ENCODE peak calls at places on chromosomes 16 and 17, in five cellular contexts. R is A549, G is uterus, H is endothelial cell of umbilical vein, B is body of pancreas. L is an unnamed sample.

GRCh38 chr16:56041556-56042140 is 149.6 kb upstream of the GNAO1 start:
- DNase-seq in B (peak; percentile 32), G (no peak), H (no peak), R (peak; percentile 6), L (peak; percentile 67)

GRCh38 chr16:11448796-11449416 is 103.6 kb downstream of the RMI2 start:
- DNase-seq in G (no peak), B (no peak), R (no peak), H (no peak), L (no peak)

GRCh38 chr17:74872313-74873035 is at the start of gene FDXR:
- DNase-seq in R (peak; percentile 60), G (no peak), H (no peak), B (no peak), L (no peak)

GRCh38 chr17:72950236-72950931 is 142.1 kb downstream of the SLC39A11 start:
- DNase-seq in G (no peak), B (no peak), H (no peak), R (no peak), L (no peak)

GRCh38 chr16:82134884-82135283 is 35.1 kb downstream of the MPHOSPH6 start:
- DNase-seq in H (no peak), G (no peak), R (no peak), B (no peak), L (no peak)

GRCh38 chr17:30956764-30957374 is 14.0 kb upstream of the RNF135 start:
- DNase-seq in B (no peak), G (no peak), H (peak; percentile 26), R (no peak), L (no peak)

GRCh38 chr16:721765-722481 is 977 bp downstream of the ANTKMT start:
- DNase-seq in H (no peak), R (no peak), B (no peak), G (no peak), L (no peak)

GRCh38 chr17:9298135-9298534 is 276.8 kb downstream of the NTN1 start:
- DNase-seq in G (no peak), B (no peak), R (no peak), H (no peak), L (no peak)

GRCh38 chr17:8835106-8835505 is 32.4 kb downstream of the PIK3R6 start:
- DNase-seq in B (no peak), G (no peak), R (no peak), H (no peak), L (no peak)

GRCh38 chr17:3529817-3530741 is 27.5 kb downstream of the TRPV3 start:
- DNase-seq in R (no peak), H (no peak), B (no peak), G (peak; percentile 77), L (no peak)

GRCh38 chr16:56400458-56400857 is 24.9 kb downstream of the AMFR start:
- DNase-seq in H (no peak), G (no peak), R (no peak), B (no peak), L (no peak)

GRCh38 chr17:69367298-69367697 is 40.4 kb upstream of the ABCA5 start:
- DNase-seq in B (no peak), H (no peak), G (no peak), R (no peak), L (no peak)

GRCh38 chr17:48037924-48038323 is 327 bp upstream of the COPZ2 start:
- DNase-seq in B (no peak), R (peak; percentile 32), H (peak; percentile 13), G (no peak), L (no peak)

GRCh38 chr17:19781488-19782458 is 33.7 kb upstream of the ALDH3A1 start:
- DNase-seq in R (no peak), H (no peak), B (no peak), G (no peak), L (no peak)

GRCh38 chr17:51802544-51802943 is 356.0 kb downstream of the CA10 start:
- DNase-seq in R (no peak), H (no peak), G (no peak), B (no peak), L (no peak)

GRCh38 chr17:49779730-49780220 is 8.7 kb upstream of the KAT7 start:
- DNase-seq in H (peak; percentile 79), R (peak; percentile 34), B (peak; percentile 32), G (no peak), L (no peak)

GRCh38 chr17:63116967-63117366 is 150.9 kb downstream of the TANC2 start:
- DNase-seq in H (no peak), B (peak; percentile 49), R (no peak), G (no peak), L (no peak)

GRCh38 chr16:27235055-27235937 is 32.0 kb downstream of the KDM8 start:
- DNase-seq in R (peak; percentile 40), G (peak; percentile 83), H (peak; percentile 96), B (peak; percentile 69), L (no peak)

GRCh38 chr17:36482611-36483504 is 3.6 kb upstream of the ZNHIT3 start:
- DNase-seq in R (peak; percentile 94), G (peak; percentile 85), H (peak; percentile 82), B (peak; percentile 85), L (no peak)

GRCh38 chr17:45364531-45365390 is 47.9 kb upstream of the MAP3K14 start:
- DNase-seq in R (no peak), G (no peak), B (no peak), H (peak; percentile 30), L (peak; percentile 83)

GRCh38 chr16:79257958-79258490 is 342.5 kb downstream of the MAF start:
- DNase-seq in B (no peak), H (no peak), R (no peak), G (no peak), L (no peak)

GRCh38 chr16:86064431-86065250 is 165.7 kb downstream of the IRF8 start:
- DNase-seq in G (no peak), R (no peak), H (no peak), B (peak; percentile 8), L (no peak)

GRCh38 chr16:21339927-21340326 is 61.8 kb upstream of the CRYM start:
- DNase-seq in R (no peak), H (no peak), B (no peak), G (no peak), L (no peak)

GRCh38 chr17:17681744-17682292 is 560 bp downstream of the RAI1 start:
- DNase-seq in R (no peak), G (peak; percentile 55), B (no peak), H (no peak), L (no peak)

GRCh38 chr16:78195868-78196267 is 96.4 kb downstream of the WWOX start:
- DNase-seq in G (no peak), H (no peak), R (no peak), B (no peak), L (no peak)

GRCh38 chr17:3754458-3755334 is 31.0 kb downstream of the HASPIN start:
- DNase-seq in G (no peak), B (peak; percentile 99), H (no peak), R (no peak), L (peak; percentile 90)

GRCh38 chr16:67158637-67159600 is 790 bp downstream of the TRADD start:
- DNase-seq in G (no peak), H (no peak), R (peak; percentile 52), B (peak; percentile 51), L (no peak)

GRCh38 chr17:72397687-72398086 is 276.9 kb downstream of the SOX9 start:
- DNase-seq in G (no peak), H (no peak), R (no peak), B (no peak), L (no peak)

GRCh38 chr16:81716478-81717210 is 62.4 kb upstream of the PLCG2 start:
- DNase-seq in B (no peak), G (no peak), H (no peak), R (no peak), L (no peak)

GRCh38 chr17:75827291-75828050 is 16.7 kb downstream of the UNC13D start:
- DNase-seq in R (peak; percentile 92), B (peak; percentile 68), H (peak; percentile 82), G (peak; percentile 82), L (no peak)

GRCh38 chr16:6558661-6559060 is 774.0 kb upstream of the RBFOX1 start:
- DNase-seq in R (no peak), B (no peak), H (no peak), G (no peak), L (no peak)

GRCh38 chr16:48384982-48385271 is 286 bp downstream of the SIAH1 start:
- DNase-seq in B (no peak), R (no peak), H (no peak), G (no peak), L (no peak)

GRCh38 chr17:82709024-82709675 is 7.4 kb upstream of the FN3KRP start:
- DNase-seq in G (no peak), R (peak; percentile 44), B (no peak), H (no peak), L (no peak)

GRCh38 chr16:84502075-84502474 is 2.4 kb downstream of the MEAK7 start:
- DNase-seq in H (no peak), R (no peak), G (peak; percentile 13), B (peak; percentile 2), L (no peak)

GRCh38 chr16:73173396-73173795 is 125.5 kb upstream of the ZFHX3 start:
- DNase-seq in G (no peak), B (no peak), R (no peak), H (no peak), L (no peak)

GRCh38 chr17:562174-562573 is 152.5 kb downstream of the VPS53 start:
- DNase-seq in B (peak; percentile 16), R (no peak), H (peak; percentile 83), G (no peak), L (no peak)

GRCh38 chr16:69481901-69482341 is 57.5 kb downstream of the CYB5B start:
- DNase-seq in R (no peak), G (peak; percentile 88), B (peak; percentile 65), H (peak; percentile 97), L (no peak)
- H3K27ac ChIP-seq in R (no peak overlapping the region), G (peak overlapping the region; percentile 68), B (peak overlapping the region; percentile 21), H (peak overlapping the region; percentile 78), L (peak overlapping the region; percentile 73)

DNA sequence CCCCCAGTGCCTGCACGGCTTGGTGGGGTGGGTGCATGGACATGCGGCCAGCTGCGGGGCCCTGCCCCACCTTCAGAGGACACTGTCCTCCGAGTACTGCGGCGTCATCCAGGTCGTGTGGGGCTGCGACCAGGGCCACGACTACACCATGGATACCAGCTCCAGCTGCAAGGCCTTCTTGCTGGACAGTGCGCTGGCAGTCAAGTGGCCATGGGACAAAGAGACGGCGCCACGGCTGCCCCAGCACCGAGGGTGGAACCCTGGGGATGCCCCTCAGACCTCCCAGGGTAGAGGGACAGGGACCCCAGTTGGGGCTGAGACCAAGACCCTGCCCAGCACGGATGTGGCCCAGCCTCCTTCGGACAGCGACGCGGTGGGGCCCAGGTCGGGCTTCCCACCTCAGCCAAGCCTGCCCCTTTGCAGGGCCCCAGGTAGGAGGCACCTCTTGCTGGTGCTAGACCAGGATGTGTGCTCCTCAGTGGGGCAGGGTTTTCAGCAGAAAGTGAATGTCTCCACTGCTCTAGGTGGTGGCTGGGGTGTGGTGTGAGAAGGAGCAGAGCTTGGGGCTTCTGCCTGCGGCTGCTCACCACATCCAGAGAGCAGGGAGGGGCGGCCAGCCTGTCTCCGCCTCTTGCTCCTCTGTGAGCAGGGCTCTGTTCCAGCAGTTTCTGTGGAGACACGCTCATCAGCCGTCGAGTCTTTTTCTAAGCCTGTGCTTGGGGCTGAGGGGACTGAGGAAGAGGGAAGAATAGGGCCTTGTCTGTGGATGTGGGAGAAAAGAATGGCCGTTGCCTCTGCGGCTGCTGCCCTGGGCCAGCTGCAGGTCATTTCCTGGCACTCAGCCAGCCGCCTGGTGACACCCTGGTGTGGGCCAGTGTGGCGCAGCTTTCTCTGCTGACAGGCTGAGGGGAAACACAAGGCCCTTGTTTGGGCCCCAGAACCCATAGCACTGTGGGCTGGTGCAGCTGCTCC is 2.2 kb downstream of the ZNF276 start:
- DNase-seq in H (peak; percentile 23), R (no peak), B (peak; percentile 42), G (no peak), L (no peak)
- TF ChIP-seq POLR2A in H (no peak), R (no peak), B (no peak), G (no peak), L (no peak)

GRCh38 chr17:2213291-2213960 is 90.2 kb downstream of the SMG6 start:
- DNase-seq in H (peak; percentile 51), B (no peak), G (no peak), R (no peak), L (no peak)
- H3K4me3 ChIP-seq in H (no peak overlapping the region), B (no peak overlapping the region), G (no peak overlapping the region), R (no peak overlapping the region), L (no peak overlapping the region)

GRCh38 chr16:74601131-74601871 is 5.6 kb downstream of the GLG1 start:
- DNase-seq in B (no peak), G (no peak), H (peak; percentile 13), R (no peak), L (no peak)
- H3K27ac ChIP-seq in B (no peak overlapping the region), G (no peak overlapping the region), H (no peak overlapping the region), R (no peak overlapping the region), L (no peak overlapping the region)